ENCODE peak calls at places on chromosome 20, in nine cellular contexts. H, M, B, G, U, W, R, Q and E are unnamed samples.

GRCh38 chr20:39524371-39524911 is 562.3 kb downstream of the DHX35 start:
- DNase-seq in H (peak), M (no peak), B (peak), G (no peak), U (no peak), W (no peak), R (no peak), Q (peak), E (no peak)

GRCh38 chr20:15584507-15584906 is 988.7 kb downstream of the KIF16B start:
- DNase-seq in H (no peak), M (no peak), B (no peak), G (no peak), U (no peak), W (no peak), R (no peak), Q (no peak), E (no peak)

GRCh38 chr20:52105573-52106422 is 85.8 kb downstream of the ZFP64 start:
- DNase-seq in H (peak), M (peak), B (peak), G (peak), U (no peak), W (no peak), R (no peak), Q (no peak), E (peak)

GRCh38 chr20:59625214-59625922 is 21.0 kb downstream of the PHACTR3 start:
- DNase-seq in H (no peak), M (no peak), B (no peak), G (no peak), U (no peak), W (no peak), R (no peak), Q (no peak), E (no peak)

GRCh38 chr20:2521369-2522305 is 12.9 kb upstream of the ZNF343 start:
- DNase-seq in H (peak), M (peak), B (no peak), G (peak), U (no peak), W (no peak), R (peak), Q (peak), E (peak)

GRCh38 chr20:12570371-12570770 is 438.4 kb upstream of the SPTLC3 start:
- DNase-seq in H (peak), M (no peak), B (no peak), G (peak), U (no peak), W (no peak), R (peak), Q (no peak), E (peak)

GRCh38 chr20:44979090-44979621 is 12.8 kb downstream of the STK4 start:
- DNase-seq in H (no peak), M (peak), B (peak), G (peak), U (no peak), W (no peak), R (peak), Q (no peak), E (peak)

GRCh38 chr20:37259865-37260264 is 1.7 kb downstream of the GHRH start:
- DNase-seq in H (no peak), M (no peak), B (no peak), G (no peak), U (no peak), W (no peak), R (no peak), Q (no peak), E (no peak)

GRCh38 chr20:34637245-34638185 is 39.4 kb downstream of the PIGU start:
- DNase-seq in H (peak), M (peak), B (peak), G (peak), U (no peak), W (no peak), R (no peak), Q (no peak), E (peak)

GRCh38 chr20:15900443-15900842 is 672.8 kb downstream of the KIF16B start:
- DNase-seq in H (peak), M (no peak), B (peak), G (peak), U (no peak), W (no peak), R (no peak), Q (no peak), E (peak)

GRCh38 chr20:31788578-31788977 is 30.6 kb upstream of the MYLK2 start:
- DNase-seq in H (peak), M (no peak), B (no peak), G (no peak), U (no peak), W (peak), R (no peak), Q (no peak), E (no peak)

GRCh38 chr20:10603971-10604864 is 69.6 kb downstream of the JAG1 start:
- DNase-seq in H (peak), M (peak), B (peak), G (peak), U (no peak), W (peak), R (no peak), Q (no peak), E (peak)

GRCh38 chr20:35497780-35498189 is 31.7 kb downstream of the C20orf173 start:
- DNase-seq in H (no peak), M (peak), B (no peak), G (no peak), U (no peak), W (peak), R (no peak), Q (peak), E (no peak)

GRCh38 chr20:37533154-37533715 is 5.6 kb upstream of the BLCAP start:
- DNase-seq in H (no peak), M (no peak), B (no peak), G (no peak), U (no peak), W (no peak), R (no peak), Q (no peak), E (no peak)

GRCh38 chr20:5652626-5653573 is 97.3 kb upstream of the SHLD1 start:
- DNase-seq in H (peak), M (peak), B (peak), G (peak), U (no peak), W (no peak), R (no peak), Q (no peak), E (peak)

GRCh38 chr20:37973059-37973910 is 60.0 kb downstream of the TTI1 start:
- DNase-seq in H (no peak), M (no peak), B (no peak), G (no peak), U (no peak), W (no peak), R (no peak), Q (no peak), E (no peak)

GRCh38 chr20:10671850-10672578 is 1.8 kb downstream of the JAG1 start:
- DNase-seq in H (no peak), M (no peak), B (no peak), G (no peak), U (peak), W (peak), R (no peak), Q (no peak), E (peak)

GRCh38 chr20:26163890-26164289 is 467.2 kb upstream of the ZNF337 start:
- DNase-seq in H (peak), M (peak), B (peak), G (peak), U (no peak), W (no peak), R (no peak), Q (no peak), E (peak)

GRCh38 chr20:47389867-47390347 is 33.4 kb upstream of the ZMYND8 start:
- DNase-seq in H (peak), M (peak), B (peak), G (peak), U (no peak), W (no peak), R (no peak), Q (no peak), E (peak)

GRCh38 chr20:35018578-35019371 is 63.1 kb downstream of the MYH7B start:
- DNase-seq in H (no peak), M (no peak), B (no peak), G (no peak), U (no peak), W (no peak), R (peak), Q (no peak), E (no peak)

GRCh38 chr20:38073307-38074010 is 39.9 kb downstream of the RPRD1B start:
- DNase-seq in H (peak), M (peak), B (peak), G (peak), U (no peak), W (no peak), R (peak), Q (peak), E (peak)

GRCh38 chr20:25624500-25624939 is 706 bp upstream of the NANP start:
- DNase-seq in H (no peak), M (no peak), B (no peak), G (no peak), U (no peak), W (peak), R (no peak), Q (no peak), E (no peak)

GRCh38 chr20:59518881-59519706 is 85.2 kb upstream of the PHACTR3 start:
- DNase-seq in H (peak), M (peak), B (peak), G (peak), U (no peak), W (no peak), R (peak), Q (peak), E (peak)

GRCh38 chr20:576156-576555 is 32.6 kb upstream of the CSNK2A1 start:
- DNase-seq in H (no peak), M (no peak), B (no peak), G (no peak), U (no peak), W (no peak), R (no peak), Q (no peak), E (no peak)

GRCh38 chr20:50601511-50602431 is 89.6 kb downstream of the RIPOR3 start:
- DNase-seq in H (no peak), M (no peak), B (no peak), G (no peak), U (no peak), W (no peak), R (peak), Q (no peak), E (no peak)

GRCh38 chr20:8094415-8094818 is 37.6 kb upstream of the PLCB1 start:
- DNase-seq in H (no peak), M (peak), B (no peak), G (peak), U (no peak), W (peak), R (no peak), Q (peak), E (peak)

GRCh38 chr20:5148581-5148980 is 21.8 kb downstream of the CDS2 start:
- DNase-seq in H (no peak), M (no peak), B (no peak), G (no peak), U (no peak), W (no peak), R (no peak), Q (no peak), E (no peak)

GRCh38 chr20:61723538-61724257 is 342.0 kb downstream of the TAF4 start:
- DNase-seq in H (no peak), M (no peak), B (no peak), G (no peak), U (no peak), W (no peak), R (no peak), Q (no peak), E (no peak)

GRCh38 chr20:63519765-63520593 is 586 bp upstream of the PPDPF start:
- DNase-seq in H (peak), M (peak), B (peak), G (no peak), U (peak), W (peak), R (peak), Q (no peak), E (peak)
- TF ChIP-seq CTCF in H (peak), M (no peak), B (no peak), G (peak), U (peak), W (peak), R (peak), Q (peak), E (peak)

DNA sequence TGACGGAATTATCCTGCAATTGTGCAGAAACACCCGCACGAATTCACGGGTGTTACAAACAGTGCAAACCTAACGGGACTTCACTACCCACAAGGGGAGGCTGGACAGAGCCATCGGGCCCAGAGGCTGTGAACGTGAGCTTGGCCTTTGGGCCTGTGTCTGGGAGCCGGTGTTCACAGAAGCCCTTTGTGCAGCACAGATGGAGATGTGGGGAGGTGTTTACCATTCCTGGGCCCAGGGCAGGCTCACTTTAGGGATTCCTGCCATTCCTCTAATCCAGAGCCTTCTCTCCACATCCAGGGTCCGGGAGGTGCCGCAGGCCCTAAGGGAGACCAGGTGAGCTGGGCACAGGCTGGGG is 15.0 kb downstream of the COL9A3 start:
- DNase-seq in H (no peak), M (no peak), B (no peak), G (no peak), U (peak), W (peak), R (no peak), Q (no peak), E (no peak)
- H3K4me3 ChIP-seq in H (no peak), M (no peak), B (no peak), G (no peak), U (peak), W (no peak), R (no peak), Q (peak), E (no peak)

DNA sequence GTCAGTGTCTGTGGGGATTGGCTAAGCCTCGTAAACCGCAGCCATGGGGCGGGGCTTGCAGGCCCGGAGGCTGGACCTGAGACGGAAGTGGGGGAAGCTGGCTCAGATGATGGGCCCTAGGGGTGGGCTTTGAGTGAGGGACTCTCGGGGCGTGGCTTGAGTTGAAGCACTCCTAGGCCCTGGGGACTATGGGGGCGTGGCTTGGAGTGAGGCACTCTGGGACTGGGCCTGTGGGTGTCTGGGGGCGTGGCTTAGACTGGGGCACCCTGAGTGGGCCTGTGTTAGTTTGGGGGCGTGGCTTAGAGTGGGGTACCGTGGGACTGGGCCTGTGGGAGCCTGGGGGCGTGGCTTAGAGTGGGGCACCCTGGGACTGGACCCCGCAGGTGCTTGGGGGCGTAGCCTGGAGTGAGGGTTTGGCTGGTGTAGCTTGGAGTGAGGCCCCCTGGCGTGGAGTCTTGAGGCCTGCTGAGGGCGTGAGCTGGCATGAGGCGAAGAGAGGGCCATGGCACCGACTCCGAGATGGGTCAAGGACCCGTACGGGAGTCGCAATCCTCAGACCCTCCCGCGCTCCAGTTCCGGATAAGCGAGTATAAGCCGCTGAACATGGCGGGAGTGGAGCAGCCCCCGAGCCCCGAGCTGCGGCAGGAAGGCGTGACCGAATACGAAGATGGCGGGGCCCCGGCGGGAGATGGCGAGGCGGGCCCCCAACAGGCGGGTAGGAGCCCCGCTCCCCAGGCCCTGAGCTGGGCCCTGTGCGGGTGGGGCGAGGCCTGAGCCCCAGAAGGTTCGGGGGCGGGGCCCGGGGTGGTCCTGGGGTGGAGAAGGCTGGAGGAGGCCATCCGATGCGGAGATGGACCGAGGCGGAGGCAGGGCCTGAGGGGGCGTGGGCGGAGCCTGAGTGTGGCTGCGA is 6.8 kb downstream of the L3MBTL1 start:
- DNase-seq in H (peak), M (peak), B (peak), G (peak), U (peak), W (peak), R (peak), Q (peak), E (peak)
- TF ChIP-seq CTCF in H (no peak), M (peak), B (no peak), G (peak), U (peak), W (peak), R (peak), Q (peak), E (peak)

DNA sequence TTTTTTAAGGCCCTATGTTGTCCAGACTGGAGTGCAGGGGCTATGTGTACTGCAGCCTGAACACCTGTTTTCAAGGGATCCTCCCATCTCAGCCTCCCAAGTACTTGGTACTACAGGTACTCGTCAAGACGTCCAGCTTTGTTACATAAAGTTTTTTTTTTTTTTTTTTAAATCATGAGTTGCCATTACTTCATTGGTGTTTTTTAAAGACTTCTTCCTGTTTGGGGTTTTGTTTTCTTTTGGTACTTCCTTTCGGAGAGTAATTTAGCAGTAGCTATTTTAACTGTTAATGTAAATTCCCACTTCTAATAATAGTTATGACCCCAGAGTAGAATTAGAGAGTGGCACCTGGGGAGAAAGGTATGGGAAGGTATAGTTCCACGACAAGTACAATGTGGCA is 10.5 kb downstream of the ZNFX1 start:
- DNase-seq in H (no peak), M (no peak), B (no peak), G (no peak), U (no peak), W (no peak), R (no peak), Q (no peak), E (no peak)
- H3K4me3 ChIP-seq in H (no peak), M (no peak), B (no peak), G (no peak), U (peak), W (peak), R (no peak), Q (no peak), E (no peak)

GRCh38 chr20:57390604-57391438 is at the start of gene RBM38:
- DNase-seq in H (peak), M (peak), B (no peak), G (no peak), U (peak), W (peak), R (peak), Q (no peak), E (peak)
- TF ChIP-seq CTCF in H (no peak), M (no peak), B (no peak), G (no peak), U (no peak), W (no peak), R (no peak), Q (no peak), E (no peak)